ENCODE peak calls at places on chromosomes 13 and 19, in six cellular contexts. O is Panc1, T is uterus, X is fibroblast of lung, W is A549, Y is adrenal gland. A is an unnamed sample. For H3K9me3, the result is how much of the 10 kb centered on the place peaks cover.

GRCh38 chr19:55319786-55320185 is 5.4 kb downstream of the TMEM150B start:
- DNase-seq in O (no peak), T (no peak), X (peak), W (no peak), Y (peak), A (no peak)

GRCh38 chr13:46615888-46616531 is 63.0 kb downstream of the LRCH1 start:
- DNase-seq in O (no peak), T (peak), X (peak), W (no peak), Y (no peak), A (no peak)

GRCh38 chr19:32581704-32582164 is 744 bp downstream of the PDCD5 start:
- DNase-seq in O (no peak), T (peak), X (peak), W (peak), Y (no peak), A (peak)

GRCh38 chr13:92187378-92187989 is 789.1 kb downstream of the GPC5 start:
- DNase-seq in O (peak), T (no peak), X (peak), W (peak), Y (no peak), A (no peak)

GRCh38 chr19:55452381-55453325 is 8.8 kb downstream of the ISOC2 start:
- DNase-seq in O (no peak), T (peak), X (peak), W (peak), Y (peak), A (peak)

GRCh38 chr19:14471436-14472187 is 3.5 kb downstream of the PTGER1 start:
- DNase-seq in O (no peak), T (no peak), X (no peak), W (no peak), Y (no peak), A (no peak)

GRCh38 chr19:41795031-41795461 is 1.3 kb upstream of the CEACAM3 start:
- DNase-seq in O (no peak), T (no peak), X (peak), W (peak), Y (peak), A (peak)

GRCh38 chr13:98797456-98797855 is 45.0 kb upstream of the SLC15A1 start:
- DNase-seq in O (no peak), T (no peak), X (peak), W (no peak), Y (no peak), A (no peak)

GRCh38 chr13:27176772-27177171 is 5.2 kb upstream of the USP12 start:
- DNase-seq in O (no peak), T (no peak), X (no peak), W (no peak), Y (no peak), A (no peak)

GRCh38 chr19:6066661-6067646 is 43.3 kb downstream of the RFX2 start:
- DNase-seq in O (no peak), T (peak), X (peak), W (peak), Y (peak), A (peak)

GRCh38 chr19:13051581-13052165 is 51.0 kb downstream of the LYL1 start:
- DNase-seq in O (no peak), T (peak), X (peak), W (no peak), Y (peak), A (peak)

GRCh38 chr13:78497702-78498319 is 105.5 kb downstream of the POU4F1 start:
- DNase-seq in O (no peak), T (no peak), X (no peak), W (no peak), Y (no peak), A (no peak)

GRCh38 chr19:4376245-4376990 is 23.9 kb downstream of the SH3GL1 start:
- DNase-seq in O (no peak), T (no peak), X (no peak), W (no peak), Y (no peak), A (no peak)

GRCh38 chr13:99442273-99442895 is 58.9 kb upstream of the TM9SF2 start:
- DNase-seq in O (peak), T (no peak), X (peak), W (peak), Y (peak), A (peak)

GRCh38 chr19:57233207-57233606 is 2.4 kb downstream of the AURKC start:
- DNase-seq in O (no peak), T (no peak), X (no peak), W (no peak), Y (no peak), A (no peak)

GRCh38 chr19:35757231-35757748 is 461 bp upstream of the HSPB6 start:
- DNase-seq in O (no peak), T (peak), X (peak), W (peak), Y (peak), A (peak)

GRCh38 chr19:10864538-10864899 is 6.8 kb upstream of the CARM1 start:
- DNase-seq in O (peak), T (peak), X (peak), W (peak), Y (peak), A (peak)

GRCh38 chr19:52662631-52663030 is 24.5 kb upstream of the ZNF83 start:
- DNase-seq in O (no peak), T (no peak), X (peak), W (no peak), Y (no peak), A (no peak)

GRCh38 chr19:2164020-2164988 is 571 bp downstream of the DOT1L start:
- DNase-seq in O (no peak), T (no peak), X (no peak), W (no peak), Y (no peak), A (no peak)

GRCh38 chr19:16371540-16371986 is 46.9 kb downstream of the KLF2 start:
- DNase-seq in O (no peak), T (no peak), X (no peak), W (no peak), Y (peak), A (peak)

GRCh38 chr13:89783221-89783755 is 1564.2 kb upstream of the MIR17HG start:
- DNase-seq in O (no peak), T (no peak), X (no peak), W (no peak), Y (no peak), A (no peak)

GRCh38 chr19:18999896-19000620 is 33.3 kb downstream of the SUGP2 start:
- DNase-seq in O (no peak), T (no peak), X (no peak), W (no peak), Y (no peak), A (no peak)

GRCh38 chr13:43388282-43389034 is 365.1 kb downstream of the DNAJC15 start:
- DNase-seq in O (no peak), T (no peak), X (no peak), W (no peak), Y (no peak), A (no peak)

GRCh38 chr13:77779461-77780272 is 82.2 kb downstream of the SLAIN1 start:
- DNase-seq in O (peak), T (peak), X (peak), W (peak), Y (peak), A (peak)

GRCh38 chr13:34070006-34070405 is 252.1 kb downstream of the RFC3 start:
- DNase-seq in O (no peak), T (no peak), X (peak), W (no peak), Y (no peak), A (no peak)

GRCh38 chr19:36605101-36605838 is at the start of gene ZNF382:
- DNase-seq in O (no peak), T (peak), X (peak), W (no peak), Y (peak), A (peak)

GRCh38 chr19:13731147-13731964 is 33.0 kb upstream of the MRI1 start:
- DNase-seq in O (peak), T (peak), X (peak), W (peak), Y (peak), A (peak)

GRCh38 chr13:97945792-97946419 is 7.6 kb upstream of the IPO5 start:
- DNase-seq in O (no peak), T (no peak), X (peak), W (no peak), Y (no peak), A (no peak)

GRCh38 chr19:35115538-35115951 is at the start of gene FXYD3:
- DNase-seq in O (no peak), T (no peak), X (no peak), W (no peak), Y (no peak), A (peak)

GRCh38 chr13:23801141-23801540 is 88.1 kb downstream of the MIPEP start:
- DNase-seq in O (no peak), T (no peak), X (no peak), W (no peak), Y (no peak), A (no peak)

GRCh38 chr13:33075996-33076395 is 59.8 kb downstream of the KL start:
- DNase-seq in O (no peak), T (no peak), X (no peak), W (no peak), Y (no peak), A (no peak)

GRCh38 chr19:48252625-48253024 is 3.1 kb downstream of the CARD8 start:
- DNase-seq in O (no peak), T (no peak), X (no peak), W (no peak), Y (no peak), A (no peak)

GRCh38 chr19:48253999-48254398 is 1.7 kb downstream of the CARD8 start:
- DNase-seq in O (no peak), T (no peak), X (no peak), W (no peak), Y (no peak), A (no peak)

GRCh38 chr19:48254529-48254970 is 1.2 kb downstream of the CARD8 start:
- DNase-seq in O (no peak), T (no peak), X (no peak), W (no peak), Y (no peak), A (no peak)

GRCh38 chr19:48258350-48258749 is 2.6 kb upstream of the CARD8 start:
- DNase-seq in O (no peak), T (no peak), X (peak), W (no peak), Y (no peak), A (no peak)

GRCh38 chr19:48255376-48256303 is at the start of gene CARD8:
- DNase-seq in O (peak), T (peak), X (peak), W (peak), Y (peak), A (peak)
- TF ChIP-seq CTCF in O (no peak), T (peak), X (peak), W (no peak), Y (no peak), A (peak)

DNA sequence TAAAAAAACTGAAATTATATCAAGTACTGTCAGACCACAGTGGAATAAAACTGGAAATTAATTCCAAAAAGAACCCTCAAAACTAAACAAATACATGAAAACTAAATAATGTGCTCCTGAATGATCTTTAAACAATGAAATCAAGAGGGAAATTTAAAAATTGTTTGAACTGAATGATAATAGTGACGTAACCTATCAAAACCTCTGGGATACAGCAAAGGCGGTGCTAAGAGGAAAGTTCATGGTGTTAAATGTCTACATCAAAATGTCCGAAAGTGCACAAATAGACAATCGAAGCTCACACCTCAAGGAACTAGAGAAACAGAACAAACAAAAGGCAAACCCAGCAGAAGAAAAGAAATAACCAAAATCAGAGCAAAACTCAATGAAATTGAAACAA is 70.8 kb upstream of the TUBA3C start:
- DNase-seq in O (no peak), T (no peak), X (no peak), W (no peak), Y (no peak), A (no peak)
- H3K9me3 ChIP-seq in O (under half), T (under half), X (under half), W (under half), Y (under half), A (under half)

DNA sequence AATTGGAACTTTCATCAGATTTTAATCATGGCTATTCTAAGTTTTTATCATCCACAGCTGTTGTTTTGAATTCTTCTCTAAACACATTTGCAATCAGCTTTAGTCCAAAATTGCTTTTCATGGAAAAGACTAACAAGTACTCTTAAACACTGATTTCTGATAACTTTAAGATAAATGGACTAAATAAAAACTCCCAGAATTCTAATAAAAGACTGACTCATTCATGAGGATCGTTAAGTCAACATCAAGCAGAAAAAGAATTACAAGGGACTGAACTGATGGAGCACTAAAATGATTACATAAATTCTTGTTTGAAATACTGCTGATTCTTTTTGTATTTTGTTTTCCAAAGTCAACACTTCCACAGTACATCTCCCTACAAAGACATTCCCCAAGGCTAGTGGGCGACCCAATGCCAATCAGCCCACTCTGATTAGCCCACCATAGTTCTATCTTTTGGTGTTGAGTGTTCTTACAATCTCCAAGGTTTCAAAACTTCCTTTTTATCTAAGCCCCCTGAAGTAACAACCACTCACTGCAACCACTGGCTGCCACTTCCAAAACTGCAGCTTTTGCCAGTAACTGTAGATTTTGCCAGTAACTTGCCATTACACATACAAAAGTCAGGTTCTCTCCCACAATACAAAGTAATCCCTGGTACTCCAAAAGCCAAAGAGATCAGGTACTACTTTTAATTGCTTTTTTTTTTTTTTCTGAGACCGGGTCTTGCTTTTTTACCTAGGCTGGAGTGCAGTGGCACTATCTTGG is 14.0 kb upstream of the NAA16 start:
- DNase-seq in O (no peak), T (no peak), X (no peak), W (no peak), Y (no peak), A (no peak)
- H3K4me3 ChIP-seq in O (no peak), T (no peak), X (no peak), W (no peak), Y (no peak), A (no peak)

DNA sequence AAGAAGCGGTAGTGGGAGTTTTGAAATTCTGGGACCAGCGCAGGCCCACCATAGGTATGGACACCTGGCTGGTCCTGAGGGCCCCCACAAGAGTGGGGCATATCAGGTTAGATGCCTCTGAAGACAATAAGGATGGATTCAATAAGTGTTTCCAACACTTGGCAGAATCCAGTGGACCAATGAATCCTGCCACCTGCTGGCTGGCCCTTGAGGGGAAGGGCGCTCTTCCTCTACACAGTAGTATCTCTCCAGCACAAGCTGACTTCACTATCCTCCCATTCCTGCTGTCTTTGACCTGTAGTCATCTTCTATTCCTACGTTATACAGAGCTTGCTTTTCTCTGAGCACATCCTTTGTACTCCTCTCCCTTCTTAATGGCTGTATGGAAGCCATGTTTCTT is 199.7 kb upstream of the TSHZ3 start:
- DNase-seq in O (no peak), T (no peak), X (peak), W (no peak), Y (peak), A (no peak)
- TF ChIP-seq CTCF in O (peak), T (no peak), X (peak), W (no peak), Y (peak), A (peak)

GRCh38 chr19:8840708-8841107 is 8.5 kb downstream of the MBD3L1 start:
- DNase-seq in O (no peak), T (no peak), X (no peak), W (no peak), Y (no peak), A (no peak)
- H3K9me3 ChIP-seq in O (under half), T (under half), X (under half), W (under half), Y (under half), A (under half)